ENCODE peak calls at places on chromosome 6, in four cellular contexts. S is NCI-H460, Z is T47D, C is transverse colon. A is an unnamed sample.

GRCh38 chr6:42819803-42820508 is 38.1 kb downstream of the BICRAL start:
- DNase-seq in C (no peak), S (no peak), Z (peak; percentile 25), A (peak; percentile 35)

GRCh38 chr6:160132776-160133338 is 11.2 kb downstream of the SLC22A1 start:
- DNase-seq in Z (no peak), C (no peak), S (no peak), A (no peak)

GRCh38 chr6:70956451-70957283 is at the start of gene B3GAT2:
- DNase-seq in C (no peak), Z (no peak), S (no peak), A (peak; percentile 5)

GRCh38 chr6:1103945-1104623 is 207.8 kb upstream of the FOXQ1 start:
- DNase-seq in S (no peak), C (no peak), Z (peak; percentile 55), A (peak; percentile 22)

GRCh38 chr6:149821492-149821891 is 42.7 kb downstream of the LRP11 start:
- DNase-seq in C (no peak), S (no peak), Z (no peak), A (no peak)

GRCh38 chr6:114272582-114272981 is 70.2 kb downstream of the HS3ST5 start:
- DNase-seq in S (no peak), Z (no peak), C (no peak), A (no peak)

GRCh38 chr6:34094474-34095135 is 51.3 kb downstream of the GRM4 start:
- DNase-seq in C (no peak), Z (no peak), S (no peak), A (peak; percentile 86)

GRCh38 chr6:39197521-39198500 is 31.5 kb downstream of the KCNK5 start:
- DNase-seq in Z (no peak), C (no peak), S (no peak), A (no peak)

GRCh38 chr6:157800420-157801237 is 22.4 kb upstream of the SNX9 start:
- DNase-seq in S (no peak), C (no peak), Z (no peak), A (no peak)

GRCh38 chr6:10397756-10398438 is 17.0 kb downstream of the TFAP2A start:
- DNase-seq in Z (no peak), S (no peak), C (no peak), A (no peak)

GRCh38 chr6:42138630-42139619 is 3.5 kb downstream of the C6orf132 start:
- DNase-seq in C (no peak), S (no peak), Z (peak; percentile 88), A (no peak)

GRCh38 chr6:166774292-166774691 is 147.2 kb upstream of the RPS6KA2 start:
- DNase-seq in Z (no peak), C (no peak), S (no peak), A (no peak)

GRCh38 chr6:34519971-34520644 is 36.0 kb downstream of the SPDEF start:
- DNase-seq in S (no peak), Z (no peak), C (no peak), A (no peak)

GRCh38 chr6:42316981-42317380 is 99.3 kb upstream of the MRPS10 start:
- DNase-seq in Z (no peak), S (no peak), C (no peak), A (no peak)

GRCh38 chr6:165232277-165232654 is 77.1 kb downstream of the C6orf118 start:
- DNase-seq in S (no peak), C (no peak), Z (no peak), A (no peak)

GRCh38 chr6:111154981-111155380 is 67.7 kb downstream of the SLC16A10 start:
- DNase-seq in S (no peak), Z (no peak), C (no peak), A (no peak)

GRCh38 chr6:73631849-73632248 is 21.9 kb downstream of the SLC17A5 start:
- DNase-seq in Z (no peak), C (no peak), S (no peak), A (no peak)

GRCh38 chr6:85424981-85425380 is 24.9 kb upstream of the NT5E start:
- DNase-seq in Z (no peak), S (no peak), C (no peak), A (no peak)

GRCh38 chr6:33437666-33438065 is 16.7 kb upstream of the ZBTB9 start:
- DNase-seq in Z (no peak), S (no peak), C (no peak), A (no peak)

A was measured in thyroid gland.